ENCODE peak calls at places on chromosomes 11 and 22, in nine cellular contexts. W is CD8-positive, alpha-beta T cell; Y is coronary artery; G is neural progenitor cell; H is GM12878; R is kidney; T is cardiac fibroblast; E is sigmoid colon; Z is MM.1S. C is an unnamed sample.

GRCh38 chr11:75431533-75432525 is 1.2 kb downstream of the KLHL35 start:
- DNase-seq in W (no peak), Y (no peak), G (peak; percentile 43), H (no peak), R (no peak), T (no peak), E (no peak), Z (no peak), C (no peak)

GRCh38 chr11:115780625-115781024 is 276.4 kb upstream of the CADM1 start:
- DNase-seq in W (no peak), Y (no peak), G (no peak), H (no peak), R (no peak), T (no peak), E (no peak), Z (no peak), C (no peak)

GRCh38 chr11:70031631-70032469 is 46.3 kb upstream of the ANO1 start:
- DNase-seq in W (peak; percentile 19), Y (no peak), G (no peak), H (no peak), R (no peak), T (no peak), E (no peak), Z (no peak), C (no peak)

GRCh38 chr22:20581503-20582170 is 74.2 kb downstream of the MED15 start:
- DNase-seq in W (no peak), Y (no peak), G (no peak), H (no peak), R (no peak), T (no peak), E (no peak), Z (no peak), C (no peak)

GRCh38 chr11:15716550-15716949 is 601.8 kb downstream of the INSC start:
- DNase-seq in W (no peak), Y (no peak), G (no peak), H (no peak), R (no peak), T (no peak), E (no peak), Z (no peak), C (no peak)

GRCh38 chr22:31244044-31244942 is 32.2 kb downstream of the LIMK2 start:
- DNase-seq in W (no peak), Y (no peak), G (peak; percentile 46), H (no peak), R (no peak), T (peak; percentile 74), E (no peak), Z (no peak), C (no peak)

GRCh38 chr22:35883028-35883620 is 145.5 kb downstream of the RBFOX2 start:
- DNase-seq in W (no peak), Y (no peak), G (peak; percentile 19), H (no peak), R (no peak), T (peak; percentile 62), E (no peak), Z (peak; percentile 28), C (no peak)

GRCh38 chr11:70790671-70791300 is 392.5 kb downstream of the CTTN start:
- DNase-seq in W (no peak), Y (no peak), G (peak; percentile 38), H (no peak), R (no peak), T (no peak), E (no peak), Z (no peak), C (peak; percentile 28)

GRCh38 chr11:68579455-68579854 is 104.9 kb upstream of the GAL start:
- DNase-seq in W (no peak), Y (no peak), G (no peak), H (no peak), R (no peak), T (no peak), E (no peak), Z (no peak), C (no peak)

GRCh38 chr11:1546536-1547466 is 25.3 kb downstream of the DUSP8 start:
- DNase-seq in W (peak; percentile 69), Y (no peak), G (peak; percentile 87), H (no peak), R (peak; percentile 87), T (peak; percentile 25), E (no peak), Z (peak; percentile 33), C (peak; percentile 83)

GRCh38 chr11:12489246-12489772 is 111.9 kb downstream of the PARVA start:
- DNase-seq in W (no peak), Y (no peak), G (no peak), H (no peak), R (no peak), T (no peak), E (no peak), Z (no peak), C (no peak)

GRCh38 chr11:132844956-132845355 is 687.3 kb downstream of the OPCML start:
- DNase-seq in W (no peak), Y (no peak), G (no peak), H (no peak), R (no peak), T (peak; percentile 76), E (no peak), Z (no peak), C (no peak)

GRCh38 chr22:45328822-45329535 is 19.2 kb downstream of the FAM118A start:
- DNase-seq in W (no peak), Y (no peak), G (no peak), H (no peak), R (no peak), T (no peak), E (no peak), Z (no peak), C (no peak)

GRCh38 chr11:129695543-129696308 is 119.9 kb upstream of the TMEM45B start:
- DNase-seq in W (peak; percentile 80), Y (no peak), G (peak; percentile 83), H (no peak), R (peak; percentile 88), T (peak; percentile 45), E (no peak), Z (peak; percentile 81), C (peak; percentile 83)

GRCh38 chr11:113317297-113317696 is 2.9 kb downstream of the TTC12 start:
- DNase-seq in W (no peak), Y (no peak), G (no peak), H (no peak), R (no peak), T (no peak), E (no peak), Z (no peak), C (no peak)

GRCh38 chr11:396511-396947 is 2.5 kb downstream of the PKP3 start:
- DNase-seq in W (no peak), Y (no peak), G (no peak), H (no peak), R (no peak), T (peak; percentile 42), E (no peak), Z (no peak), C (no peak)

GRCh38 chr11:58938398-58938797 is 890 bp upstream of the GLYATL1 start:
- DNase-seq in W (no peak), Y (no peak), G (no peak), H (no peak), R (no peak), T (no peak), E (no peak), Z (no peak), C (no peak)

GRCh38 chr22:46867106-46867505 is 104.7 kb downstream of the TBC1D22A start:
- DNase-seq in W (no peak), Y (peak; percentile 11), G (no peak), H (no peak), R (no peak), T (no peak), E (no peak), Z (no peak), C (no peak)

DNA sequence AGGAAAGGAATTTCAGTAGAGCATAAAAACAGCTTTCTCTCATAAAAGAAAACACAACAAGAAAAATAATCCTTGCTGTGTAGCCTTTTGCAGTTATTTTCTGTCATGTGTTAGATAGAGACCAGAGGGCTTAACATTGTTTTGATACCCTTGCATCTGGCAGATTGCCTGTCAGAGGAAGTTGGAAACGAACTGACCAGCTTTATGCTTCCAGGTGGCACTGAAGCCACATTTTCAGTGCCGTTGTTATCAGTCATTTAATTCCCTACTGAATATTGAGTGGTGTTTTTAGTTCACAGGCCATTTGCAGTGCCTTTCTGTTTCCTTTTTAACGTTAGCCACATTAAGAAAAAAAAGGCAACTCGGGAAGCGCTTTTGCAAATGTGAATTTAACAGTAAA is 21.5 kb upstream of the RAG2 start:
- DNase-seq in W (no peak), Y (no peak), G (no peak), H (no peak), R (no peak), T (peak; percentile 19), E (no peak), Z (no peak), C (no peak)
- H3K4me3 ChIP-seq in W (no peak overlapping the region), Y (peak overlapping the region; percentile 50), G (no peak overlapping the region), H (no peak overlapping the region), R (no peak overlapping the region), T (no peak overlapping the region), E (no peak overlapping the region), Z (no peak overlapping the region), C (no peak overlapping the region)

DNA sequence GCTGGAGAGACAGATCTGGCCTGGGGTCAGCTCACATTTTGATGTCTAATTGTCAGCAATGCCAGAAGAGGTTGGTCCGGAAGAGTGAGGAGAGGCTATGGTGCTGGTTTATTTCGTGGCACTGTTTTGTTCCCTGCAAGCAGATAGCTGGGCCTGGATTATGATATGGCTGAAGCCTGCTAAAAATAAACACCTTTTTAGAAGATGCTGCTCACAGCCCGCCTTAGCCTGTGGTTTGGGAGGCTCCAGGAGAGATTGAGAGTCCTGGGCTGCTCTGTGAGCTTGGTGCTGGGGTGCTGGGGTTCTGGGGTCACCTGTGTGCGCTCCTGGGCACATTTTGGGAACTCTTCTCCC is 29.6 kb upstream of the ALX4 start:
- DNase-seq in W (no peak), Y (no peak), G (no peak), H (no peak), R (no peak), T (no peak), E (no peak), Z (no peak), C (no peak)
- TF ChIP-seq CTCF in W (no peak), Y (no peak), G (no peak), H (no peak), R (no peak), T (no peak), E (no peak), Z (no peak), C (no peak)

DNA sequence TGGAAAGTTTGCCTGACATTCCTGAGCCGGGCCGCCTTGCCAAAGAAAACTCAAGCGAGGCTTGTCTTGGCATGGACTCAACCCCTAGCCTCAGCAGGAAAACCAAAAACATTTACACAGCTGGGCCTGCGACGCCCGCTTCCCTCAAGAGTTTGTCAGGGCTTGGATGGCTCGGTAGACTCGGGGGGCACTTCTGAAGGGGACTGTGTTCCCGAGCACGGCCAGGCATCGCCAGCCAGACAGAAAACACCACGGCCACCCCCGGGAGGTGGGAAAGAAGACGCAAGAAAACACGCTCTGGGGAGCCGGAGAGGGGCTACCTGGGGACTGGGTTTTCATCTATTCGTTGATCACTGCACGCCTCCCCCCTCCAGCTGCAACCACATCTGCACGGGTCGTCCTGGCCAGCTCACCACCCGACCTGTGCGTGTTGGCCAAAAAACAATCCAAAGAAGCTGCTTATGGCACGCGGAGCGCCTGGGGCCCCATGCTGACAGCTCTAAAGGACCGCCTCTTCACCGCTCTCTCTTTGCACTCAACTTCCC is 380.7 kb downstream of the MN1 start:
- DNase-seq in W (no peak), Y (peak; percentile 94), G (no peak), H (no peak), R (peak; percentile 87), T (peak; percentile 97), E (peak; percentile 93), Z (no peak), C (peak; percentile 70)
- H3K4me3 ChIP-seq in W (no peak overlapping the region), Y (peak overlapping the region; percentile 55), G (no peak overlapping the region), H (no peak overlapping the region), R (no peak overlapping the region), T (peak overlapping the region; percentile 11), E (no peak overlapping the region), Z (no peak overlapping the region), C (no peak overlapping the region)

GRCh38 chr11:90288207-90288821 is 65.5 kb upstream of the CHORDC1 start:
- DNase-seq in W (no peak), Y (no peak), G (peak; percentile 56), H (no peak), R (no peak), T (peak; percentile 16), E (no peak), Z (peak; percentile 15), C (no peak)
- TF ChIP-seq CTCF in W (peak; percentile 20), Y (peak; percentile 17), G (peak; percentile 85), H (peak; percentile 50), R (peak; percentile 53), T (peak; percentile 43), E (peak; percentile 20), Z (peak; percentile 54), C (peak; percentile 57)